ENCODE peak calls at places on chromosomes 4 and X, in five cellular contexts. D, N, O, P and W are unnamed samples.

GRCh38 chrX:281166-281999 is at the start of gene PLCXD1:
- DNase-seq in P (peak; percentile 28), N (peak; percentile 45), D (peak; percentile 22), O (peak; percentile 78), W (peak; percentile 59)

GRCh38 chrX:149948001-149948400 is 9.7 kb upstream of the EOLA2 start:
- DNase-seq in D (no peak), P (no peak), N (no peak), O (no peak), W (no peak)

GRCh38 chr4:113069212-113069892 is 19.9 kb downstream of the ANK2 start:
- DNase-seq in D (no peak), P (peak; percentile 43), O (no peak), N (no peak), W (no peak)

GRCh38 chrX:101485212-101486064 is at the start of gene ARMCX4:
- DNase-seq in P (peak; percentile 76), O (peak; percentile 77), D (peak; percentile 21), N (peak; percentile 76), W (peak; percentile 53)

GRCh38 chr4:138039010-138039409 is 203.1 kb downstream of the SLC7A11 start:
- DNase-seq in N (no peak), D (no peak), P (peak; percentile 71), O (no peak), W (peak; percentile 23)

GRCh38 chr4:77579406-77580076 is 26.1 kb upstream of the CXCL13 start:
- DNase-seq in N (no peak), P (peak; percentile 89), O (no peak), D (no peak), W (peak; percentile 71)

GRCh38 chr4:13694256-13694655 is 66.7 kb upstream of the BOD1L1 start:
- DNase-seq in P (no peak), D (no peak), O (no peak), N (no peak), W (no peak)

GRCh38 chrX:46811101-46811500 is 25.7 kb upstream of the RP2 start:
- DNase-seq in N (no peak), O (no peak), P (peak; percentile 50), D (no peak), W (peak; percentile 10)

GRCh38 chr4:116018831-116019230 is 905.4 kb upstream of the NDST4 start:
- DNase-seq in D (no peak), N (no peak), O (no peak), P (no peak), W (no peak)

GRCh38 chrX:119042040-119042439 is 30.8 kb upstream of the CT47C1 start:
- DNase-seq in O (no peak), D (no peak), N (no peak), P (no peak), W (no peak)

GRCh38 chrX:43940811-43941210 is 32.4 kb downstream of the NDP start:
- DNase-seq in D (no peak), P (peak; percentile 70), N (no peak), O (no peak), W (no peak)

GRCh38 chr4:7415927-7416686 is 18.6 kb downstream of the PSAPL1 start:
- DNase-seq in P (no peak), D (no peak), N (peak; percentile 46), O (peak; percentile 38), W (no peak)

GRCh38 chr4:166600264-166600663 is 634.0 kb downstream of the SPOCK3 start:
- DNase-seq in N (no peak), O (no peak), P (no peak), D (no peak), W (no peak)

GRCh38 chrX:23311731-23312130 is 22.9 kb upstream of the PTCHD1 start:
- DNase-seq in P (no peak), N (no peak), O (no peak), D (no peak), W (no peak)

GRCh38 chr4:8283631-8284121 is 14.1 kb downstream of the HTRA3 start:
- DNase-seq in D (no peak), O (no peak), P (no peak), N (no peak), W (no peak)

GRCh38 chr4:163679189-163679588 is 184.7 kb downstream of the TMA16 start:
- DNase-seq in O (no peak), D (no peak), N (no peak), P (peak; percentile 15), W (no peak)

GRCh38 chrX:10496345-10496965 is 123.9 kb downstream of the MID1 start:
- DNase-seq in D (no peak), P (peak; percentile 84), O (no peak), N (no peak), W (peak; percentile 52)

GRCh38 chr4:137000432-137000831 is 531.9 kb downstream of the PCDH18 start:
- DNase-seq in O (no peak), D (no peak), P (no peak), N (peak; percentile 46), W (no peak)

GRCh38 chr4:151530783-151531182 is 121.8 kb downstream of the FHIP1A start:
- DNase-seq in P (peak; percentile 19), N (no peak), O (no peak), D (no peak), W (no peak)

GRCh38 chr4:1202526-1203378 is 30.4 kb upstream of the SPON2 start:
- DNase-seq in D (peak; percentile 19), P (no peak), N (peak; percentile 65), O (peak; percentile 59), W (no peak)

GRCh38 chr4:8547912-8548730 is 32.1 kb upstream of the GPR78 start:
- DNase-seq in N (peak; percentile 40), O (no peak), P (no peak), D (no peak), W (no peak)

GRCh38 chr4:156594619-156595018 is 377.0 kb downstream of the PDGFC start:
- DNase-seq in N (no peak), P (no peak), D (no peak), O (no peak), W (no peak)

GRCh38 chr4:876780-877179 is 50.9 kb upstream of the CPLX1 start:
- DNase-seq in P (peak; percentile 13), D (no peak), N (no peak), O (no peak), W (no peak)